ENCODE peak calls at places on chromosomes 12 and 14, in five cellular contexts. I, T, U, K and C are unnamed samples.

GRCh38 chr14:53534841-53535240 is 381.7 kb upstream of the DDHD1 start:
- DNase-seq in I (peak), T (no peak), U (no peak), K (peak), C (peak)

GRCh38 chr14:69049675-69050074 is 70.6 kb upstream of the ACTN1 start:
- DNase-seq in I (no peak), T (no peak), U (no peak), K (peak), C (no peak)

GRCh38 chr12:1933342-1933992 is 15.0 kb upstream of the CACNA2D4 start:
- DNase-seq in I (no peak), T (no peak), U (no peak), K (peak), C (no peak)

GRCh38 chr14:56216631-56217379 is 98.6 kb downstream of the PELI2 start:
- DNase-seq in I (no peak), T (no peak), U (peak), K (peak), C (no peak)

GRCh38 chr14:92143962-92144361 is 22.2 kb downstream of the CPSF2 start:
- DNase-seq in I (no peak), T (no peak), U (no peak), K (no peak), C (no peak)

GRCh38 chr14:23160924-23161522 is 22.4 kb downstream of the SLC7A8 start:
- DNase-seq in I (peak), T (no peak), U (no peak), K (peak), C (peak)

GRCh38 chr14:27573018-27573417 is 975.2 kb upstream of the NOVA1 start:
- DNase-seq in I (no peak), T (no peak), U (no peak), K (no peak), C (no peak)

GRCh38 chr12:83958997-83959396 is 953.6 kb downstream of the SLC6A15 start:
- DNase-seq in I (peak), T (no peak), U (no peak), K (no peak), C (peak)

GRCh38 chr12:106211973-106212372 is 35.8 kb downstream of the CKAP4 start:
- DNase-seq in I (no peak), T (no peak), U (no peak), K (no peak), C (no peak)

GRCh38 chr12:11793896-11794295 is 144.4 kb downstream of the ETV6 start:
- DNase-seq in I (no peak), T (no peak), U (no peak), K (peak), C (no peak)